ENCODE peak calls at places on chromosomes 5 and 9, in five cellular contexts. One of them, this sample, is unnamed. For H3K4me1, the result is how much of the 10 kb centered on the place peaks cover.

GRCh38 chr5:11584008-11584407 is 320.2 kb downstream of the CTNND2 start:
- DNase-seq in cardiac muscle cell: no peak
- DNase-seq in testis: no peak
- DNase-seq in GM23248: no peak
- DNase-seq in tibial nerve: no peak
- DNase-seq in this sample: no peak

GRCh38 chr9:93066978-93067603 is 8.6 kb downstream of the SUSD3 start:
- DNase-seq in GM23248: no peak
- DNase-seq in cardiac muscle cell: no peak
- DNase-seq in tibial nerve: no peak
- DNase-seq in testis: no peak
- DNase-seq in this sample: no peak

GRCh38 chr5:68225188-68225910 is 9.8 kb downstream of the PIK3R1 start:
- DNase-seq in cardiac muscle cell: peak
- DNase-seq in testis: peak
- DNase-seq in GM23248: peak
- DNase-seq in tibial nerve: peak
- DNase-seq in this sample: peak

GRCh38 chr5:12691330-12691729 is 787.1 kb upstream of the CTNND2 start:
- DNase-seq in GM23248: no peak
- DNase-seq in cardiac muscle cell: no peak
- DNase-seq in testis: no peak
- DNase-seq in tibial nerve: no peak
- DNase-seq in this sample: no peak

GRCh38 chr5:122515709-122516431 is 203.8 kb downstream of the SNCAIP start:
- DNase-seq in testis: peak
- DNase-seq in cardiac muscle cell: peak
- DNase-seq in tibial nerve: peak
- DNase-seq in GM23248: peak
- DNase-seq in this sample: peak

GRCh38 chr5:75482482-75482881 is 28.9 kb downstream of the CERT1 start:
- DNase-seq in cardiac muscle cell: no peak
- DNase-seq in tibial nerve: no peak
- DNase-seq in testis: no peak
- DNase-seq in GM23248: no peak
- DNase-seq in this sample: no peak

GRCh38 chr5:120419110-120419509 is 45.0 kb upstream of the PRR16 start:
- DNase-seq in cardiac muscle cell: no peak
- DNase-seq in testis: no peak
- DNase-seq in tibial nerve: no peak
- DNase-seq in GM23248: no peak
- DNase-seq in this sample: no peak

GRCh38 chr9:89311346-89312153 is 555 bp downstream of the CKS2 start:
- DNase-seq in testis: peak
- DNase-seq in tibial nerve: no peak
- DNase-seq in GM23248: peak
- DNase-seq in cardiac muscle cell: peak
- DNase-seq in this sample: peak

GRCh38 chr5:153893809-153894208 is 144.9 kb downstream of the FAM114A2 start:
- DNase-seq in tibial nerve: no peak
- DNase-seq in cardiac muscle cell: no peak
- DNase-seq in GM23248: no peak
- DNase-seq in testis: no peak
- DNase-seq in this sample: no peak

GRCh38 chr5:72613515-72613914 is 106.3 kb upstream of the ZNF366 start:
- DNase-seq in testis: no peak
- DNase-seq in GM23248: no peak
- DNase-seq in tibial nerve: no peak
- DNase-seq in cardiac muscle cell: no peak
- DNase-seq in this sample: no peak

GRCh38 chr9:136357326-136357725 is 6.2 kb downstream of the DNLZ start:
- DNase-seq in tibial nerve: no peak
- DNase-seq in testis: no peak
- DNase-seq in cardiac muscle cell: no peak
- DNase-seq in GM23248: no peak
- DNase-seq in this sample: no peak

GRCh38 chr5:39624268-39624886 is 199.6 kb upstream of the DAB2 start:
- DNase-seq in GM23248: peak
- DNase-seq in tibial nerve: no peak
- DNase-seq in cardiac muscle cell: peak
- DNase-seq in testis: no peak
- DNase-seq in this sample: no peak

GRCh38 chr5:92471861-92472260 is 1088.7 kb upstream of the ARRDC3 start:
- DNase-seq in GM23248: no peak
- DNase-seq in cardiac muscle cell: no peak
- DNase-seq in testis: no peak
- DNase-seq in tibial nerve: no peak
- DNase-seq in this sample: no peak

GRCh38 chr5:179222246-179223017 is 122.8 kb downstream of the ADAMTS2 start:
- DNase-seq in tibial nerve: no peak
- DNase-seq in cardiac muscle cell: no peak
- DNase-seq in testis: no peak
- DNase-seq in GM23248: no peak
- DNase-seq in this sample: no peak

GRCh38 chr9:115035872-115036612 is 81.9 kb downstream of the TNC start:
- DNase-seq in cardiac muscle cell: peak
- DNase-seq in tibial nerve: peak
- DNase-seq in GM23248: peak
- DNase-seq in testis: no peak
- DNase-seq in this sample: no peak

GRCh38 chr5:76999451-76999850 is 30.8 kb upstream of the AGGF1 start:
- DNase-seq in cardiac muscle cell: peak
- DNase-seq in GM23248: peak
- DNase-seq in testis: no peak
- DNase-seq in tibial nerve: no peak
- DNase-seq in this sample: no peak

GRCh38 chr5:132227485-132228240 is at the start of gene P4HA2:
- DNase-seq in tibial nerve: peak
- DNase-seq in cardiac muscle cell: peak
- DNase-seq in GM23248: peak
- DNase-seq in testis: peak
- DNase-seq in this sample: peak

GRCh38 chr9:81472701-81473100 is 216.6 kb downstream of the TLE1 start:
- DNase-seq in testis: no peak
- DNase-seq in cardiac muscle cell: no peak
- DNase-seq in GM23248: peak
- DNase-seq in tibial nerve: no peak
- DNase-seq in this sample: no peak

GRCh38 chr9:126543490-126543889 is 70.2 kb upstream of the LMX1B start:
- DNase-seq in GM23248: no peak
- DNase-seq in tibial nerve: no peak
- DNase-seq in cardiac muscle cell: no peak
- DNase-seq in testis: no peak
- DNase-seq in this sample: no peak

GRCh38 chr5:80239680-80240367 is 16.0 kb downstream of the SERINC5 start:
- DNase-seq in GM23248: peak
- DNase-seq in testis: peak
- DNase-seq in tibial nerve: no peak
- DNase-seq in cardiac muscle cell: peak
- DNase-seq in this sample: peak

GRCh38 chr5:80245986-80246781 is 9.7 kb downstream of the SERINC5 start:
- DNase-seq in cardiac muscle cell: peak
- DNase-seq in GM23248: peak
- DNase-seq in tibial nerve: no peak
- DNase-seq in testis: no peak
- DNase-seq in this sample: no peak

GRCh38 chr5:80240368-80240986 is 15.4 kb downstream of the SERINC5 start:
- DNase-seq in tibial nerve: no peak
- DNase-seq in testis: no peak
- DNase-seq in cardiac muscle cell: no peak
- DNase-seq in GM23248: no peak
- DNase-seq in this sample: no peak

GRCh38 chr5:80243567-80243966 is 12.3 kb downstream of the SERINC5 start:
- DNase-seq in tibial nerve: no peak
- DNase-seq in GM23248: no peak
- DNase-seq in testis: no peak
- DNase-seq in cardiac muscle cell: no peak
- DNase-seq in this sample: no peak

DNA sequence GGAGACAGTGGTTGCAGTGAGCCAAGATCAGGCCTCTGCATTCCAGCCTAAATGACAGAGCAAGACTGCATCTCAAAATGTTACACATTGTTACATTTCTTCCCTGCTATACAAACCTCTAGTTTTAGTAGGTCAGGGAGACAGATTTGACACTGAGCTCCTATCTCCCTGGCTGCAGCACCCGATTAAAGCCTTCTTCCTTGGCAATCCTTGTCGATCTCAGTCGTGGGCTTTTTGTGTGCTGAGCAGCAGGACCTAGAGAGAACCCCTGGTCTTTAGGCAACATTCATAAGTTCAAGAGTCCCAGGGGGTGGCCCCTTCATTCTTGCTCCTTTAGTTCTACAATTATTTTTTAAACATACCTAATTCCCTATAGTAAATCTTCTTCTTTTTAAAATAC is 13.0 kb downstream of the SERINC5 start:
- DNase-seq in testis: peak
- DNase-seq in cardiac muscle cell: no peak
- DNase-seq in tibial nerve: no peak
- DNase-seq in GM23248: no peak
- DNase-seq in this sample: no peak
- H3K4me1 ChIP-seq in testis: half or more
- H3K4me1 ChIP-seq in cardiac muscle cell: under half
- H3K4me1 ChIP-seq in tibial nerve: under half
- H3K4me1 ChIP-seq in GM23248: under half
- H3K4me1 ChIP-seq in this sample: under half

DNA sequence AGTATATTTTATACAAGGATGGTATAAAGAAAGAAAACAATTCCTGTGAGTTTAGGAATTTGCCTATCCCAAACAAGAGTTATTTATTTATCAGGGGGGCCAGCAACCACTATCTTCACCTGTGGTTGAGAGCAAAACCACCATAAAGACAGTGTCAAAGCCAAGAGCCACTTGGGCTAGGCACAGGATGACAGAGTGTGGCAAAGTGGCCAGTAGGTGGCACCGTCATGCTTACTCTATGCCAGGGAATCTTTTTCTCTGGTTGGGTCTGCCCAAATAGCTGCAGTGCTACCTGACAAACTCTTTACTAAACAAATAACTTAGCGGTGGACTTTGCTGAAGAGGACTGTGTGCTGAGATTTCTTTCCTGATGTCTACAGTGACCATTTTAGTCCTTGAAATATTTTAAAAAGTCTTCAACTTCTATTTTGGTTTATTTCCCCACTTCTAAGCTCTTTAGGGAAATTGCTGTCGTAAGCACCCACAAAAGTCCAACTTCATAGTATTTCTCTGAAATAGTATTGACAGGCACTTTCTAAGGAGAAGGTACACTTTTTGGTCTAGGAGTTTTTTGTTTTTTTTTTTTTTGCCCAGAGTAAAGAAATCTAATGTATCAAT is 285.0 kb downstream of the RFX3 start:
- DNase-seq in cardiac muscle cell: peak
- DNase-seq in testis: peak
- DNase-seq in tibial nerve: peak
- DNase-seq in GM23248: peak
- DNase-seq in this sample: peak
- H3K27ac ChIP-seq in cardiac muscle cell: no peak
- H3K27ac ChIP-seq in testis: no peak
- H3K27ac ChIP-seq in tibial nerve: no peak
- H3K27ac ChIP-seq in GM23248: no peak
- H3K27ac ChIP-seq in this sample: no peak

DNA sequence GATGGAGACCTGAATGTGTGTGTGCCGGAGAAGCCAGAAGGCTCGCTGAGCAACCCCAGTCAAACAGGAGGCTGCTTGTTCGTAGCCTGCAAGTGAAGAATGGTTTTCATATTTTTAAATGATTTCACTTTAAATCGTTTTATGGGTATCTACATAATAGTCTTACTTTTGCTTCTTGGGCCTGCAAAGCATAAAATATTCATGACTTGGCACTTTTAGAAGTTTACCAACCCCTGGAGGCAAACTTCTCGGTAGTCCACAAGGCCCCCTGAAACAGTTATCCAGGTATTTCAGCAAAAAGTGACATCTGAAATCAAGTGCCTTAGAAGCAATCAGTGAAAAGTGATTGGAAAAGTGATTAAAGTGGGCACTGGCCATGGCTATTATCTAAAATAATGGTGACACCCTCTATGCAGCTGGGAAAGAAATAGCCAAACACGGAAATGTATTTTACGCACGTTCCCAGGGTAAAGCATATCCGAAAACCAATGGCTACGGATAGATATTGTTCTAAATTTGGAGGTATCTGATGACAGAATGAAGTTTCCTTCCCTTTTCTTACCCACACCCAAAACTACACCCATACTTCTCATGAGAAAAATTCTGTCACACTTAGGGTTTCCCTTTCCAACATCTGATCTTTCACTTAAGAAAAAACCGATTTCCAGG is 39.0 kb downstream of the RAPGEF1 start:
- DNase-seq in testis: no peak
- DNase-seq in GM23248: no peak
- DNase-seq in tibial nerve: no peak
- DNase-seq in cardiac muscle cell: no peak
- DNase-seq in this sample: no peak
- H3K4me1 ChIP-seq in testis: under half
- H3K4me1 ChIP-seq in GM23248: under half
- H3K4me1 ChIP-seq in tibial nerve: under half
- H3K4me1 ChIP-seq in cardiac muscle cell: under half
- H3K4me1 ChIP-seq in this sample: under half

GRCh38 chr9:91320299-91320698 is 41.4 kb downstream of the AUH start:
- DNase-seq in tibial nerve: no peak
- DNase-seq in GM23248: no peak
- DNase-seq in cardiac muscle cell: no peak
- DNase-seq in testis: no peak
- DNase-seq in this sample: no peak

GRCh38 chr9:91316093-91316492 is 45.6 kb downstream of the AUH start:
- DNase-seq in tibial nerve: no peak
- DNase-seq in testis: no peak
- DNase-seq in GM23248: no peak
- DNase-seq in cardiac muscle cell: no peak
- DNase-seq in this sample: no peak

DNA sequence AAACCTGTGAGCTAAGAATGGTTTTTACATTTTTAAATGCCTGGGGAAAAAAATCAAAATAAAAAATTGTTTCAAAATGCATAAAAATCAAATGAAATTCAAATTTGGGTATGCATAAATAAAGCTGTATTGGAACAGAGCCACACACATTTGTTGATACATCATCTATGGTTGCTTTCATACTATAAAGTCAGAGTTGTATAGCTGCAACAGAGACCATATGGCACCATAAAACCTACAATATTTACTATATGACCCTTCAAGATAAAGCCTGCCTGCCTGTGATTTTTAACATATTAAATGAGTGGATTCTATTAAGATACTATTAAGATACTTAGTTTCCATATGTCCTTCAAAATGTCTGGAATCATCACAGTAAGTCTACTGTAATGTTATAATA is 40.0 kb downstream of the AUH start:
- DNase-seq in GM23248: no peak
- DNase-seq in testis: no peak
- DNase-seq in tibial nerve: no peak
- DNase-seq in cardiac muscle cell: no peak
- DNase-seq in this sample: no peak
- H3K27ac ChIP-seq in GM23248: no peak
- H3K27ac ChIP-seq in testis: no peak
- H3K27ac ChIP-seq in tibial nerve: no peak
- H3K27ac ChIP-seq in cardiac muscle cell: no peak
- H3K27ac ChIP-seq in this sample: no peak

DNA sequence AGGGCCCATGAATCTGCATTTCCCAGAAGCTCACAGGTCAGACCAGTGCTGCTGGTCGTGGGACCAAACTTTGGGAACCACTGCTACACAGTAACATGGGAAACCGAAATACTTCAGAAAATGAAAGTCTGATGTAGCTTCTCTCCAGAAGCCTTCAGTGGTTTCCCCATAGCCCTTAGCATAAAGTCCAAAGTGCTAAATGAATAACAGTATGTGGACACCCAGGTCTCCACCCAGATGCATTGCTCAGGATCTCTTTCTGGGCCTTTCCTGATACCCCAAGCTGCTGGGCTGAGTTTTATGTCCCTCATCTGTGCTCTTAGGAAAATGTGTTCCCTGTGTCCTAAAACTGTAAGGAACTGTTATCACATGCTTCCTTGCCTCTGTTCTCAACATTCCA is 100.4 kb downstream of the NFIB start:
- DNase-seq in tibial nerve: no peak
- DNase-seq in testis: no peak
- DNase-seq in cardiac muscle cell: no peak
- DNase-seq in GM23248: no peak
- DNase-seq in this sample: no peak
- H3K4me1 ChIP-seq in tibial nerve: under half
- H3K4me1 ChIP-seq in testis: under half
- H3K4me1 ChIP-seq in cardiac muscle cell: under half
- H3K4me1 ChIP-seq in GM23248: under half
- H3K4me1 ChIP-seq in this sample: under half